ENCODE peak calls at places on chromosome 16, in ten cellular contexts. L is fibroblast of mammary gland, K is endothelial cell of umbilical vein, N is BJ, X is AG04449, M is transverse colon, T is retinal pigment epithelial cell, J is nephron progenitor cell, H is epithelial cell of proximal tubule, A is PC-9. O is an unnamed sample.

GRCh38 chr16:81928975-81929374 is 82.3 kb downstream of the SDR42E1 start:
- DNase-seq in L (no peak), K (no peak), N (no peak), X (no peak), M (no peak), T (no peak), J (no peak), H (no peak), A (no peak), O (peak; percentile 34)

GRCh38 chr16:24178496-24178895 is 77.6 kb upstream of the CACNG3 start:
- DNase-seq in L (no peak), K (no peak), N (no peak), X (no peak), M (no peak), T (no peak), J (peak; percentile 82), H (no peak), A (no peak), O (no peak)

GRCh38 chr16:74901606-74902005 is 83.3 kb downstream of the WDR59 start:
- DNase-seq in L (no peak), K (no peak), N (no peak), X (no peak), M (no peak), T (no peak), J (no peak), H (no peak), A (no peak), O (no peak)

GRCh38 chr16:53892155-53892554 is 188.2 kb downstream of the FTO start:
- DNase-seq in L (peak; percentile 74), K (peak; percentile 72), N (peak; percentile 13), X (peak; percentile 65), M (peak; percentile 52), T (no peak), J (peak; percentile 60), H (no peak), A (no peak), O (peak; percentile 24)

GRCh38 chr16:49016461-49016860 is 265.2 kb downstream of the CBLN1 start:
- DNase-seq in L (no peak), K (no peak), N (no peak), X (no peak), M (no peak), T (no peak), J (no peak), H (no peak), A (no peak), O (no peak)

GRCh38 chr16:62149646-62150045 is 113.4 kb upstream of the CDH8 start:
- DNase-seq in L (no peak), K (no peak), N (no peak), X (no peak), M (no peak), T (peak; percentile 88), J (no peak), H (no peak), A (no peak), O (no peak)

GRCh38 chr16:12958366-12958765 is 57.0 kb downstream of the SHISA9 start:
- DNase-seq in L (peak; percentile 17), K (no peak), N (no peak), X (no peak), M (no peak), T (no peak), J (no peak), H (no peak), A (no peak), O (no peak)

GRCh38 chr16:81493755-81494433 is 49.3 kb downstream of the CMIP start:
- DNase-seq in L (peak; percentile 92), K (peak; percentile 94), N (peak; percentile 69), X (peak; percentile 28), M (peak; percentile 71), T (peak; percentile 80), J (no peak), H (no peak), A (peak; percentile 96), O (no peak)

GRCh38 chr16:31386157-31386984 is 6.8 kb upstream of the ITGAD start:
- DNase-seq in L (peak; percentile 82), K (no peak), N (no peak), X (no peak), M (no peak), T (no peak), J (no peak), H (no peak), A (peak; percentile 92), O (peak; percentile 45)

GRCh38 chr16:31380201-31380600 is 12.9 kb upstream of the ITGAD start:
- DNase-seq in L (no peak), K (no peak), N (no peak), X (no peak), M (no peak), T (no peak), J (no peak), H (no peak), A (no peak), O (no peak)

GRCh38 chr16:31377210-31377903 is 15.8 kb upstream of the ITGAD start:
- DNase-seq in L (no peak), K (no peak), N (no peak), X (no peak), M (no peak), T (no peak), J (no peak), H (no peak), A (no peak), O (no peak)

GRCh38 chr16:31385680-31386079 is 7.5 kb upstream of the ITGAD start:
- DNase-seq in L (no peak), K (no peak), N (no peak), X (no peak), M (no peak), T (no peak), J (no peak), H (no peak), A (peak; percentile 88), O (no peak)

GRCh38 chr16:31382485-31383161 is 10.5 kb upstream of the ITGAD start:
- DNase-seq in L (peak; percentile 45), K (peak; percentile 35), N (no peak), X (no peak), M (peak; percentile 68), T (no peak), J (peak; percentile 77), H (no peak), A (no peak), O (peak; percentile 82)
- TF ChIP-seq CTCF in L (peak; percentile 69), K (peak; percentile 54), N (peak; percentile 83), X (peak; percentile 76), M (peak; percentile 58), T (peak; percentile 85), J (peak; percentile 78), H (peak; percentile 74), A (peak; percentile 86), O (peak; percentile 65)

DNA sequence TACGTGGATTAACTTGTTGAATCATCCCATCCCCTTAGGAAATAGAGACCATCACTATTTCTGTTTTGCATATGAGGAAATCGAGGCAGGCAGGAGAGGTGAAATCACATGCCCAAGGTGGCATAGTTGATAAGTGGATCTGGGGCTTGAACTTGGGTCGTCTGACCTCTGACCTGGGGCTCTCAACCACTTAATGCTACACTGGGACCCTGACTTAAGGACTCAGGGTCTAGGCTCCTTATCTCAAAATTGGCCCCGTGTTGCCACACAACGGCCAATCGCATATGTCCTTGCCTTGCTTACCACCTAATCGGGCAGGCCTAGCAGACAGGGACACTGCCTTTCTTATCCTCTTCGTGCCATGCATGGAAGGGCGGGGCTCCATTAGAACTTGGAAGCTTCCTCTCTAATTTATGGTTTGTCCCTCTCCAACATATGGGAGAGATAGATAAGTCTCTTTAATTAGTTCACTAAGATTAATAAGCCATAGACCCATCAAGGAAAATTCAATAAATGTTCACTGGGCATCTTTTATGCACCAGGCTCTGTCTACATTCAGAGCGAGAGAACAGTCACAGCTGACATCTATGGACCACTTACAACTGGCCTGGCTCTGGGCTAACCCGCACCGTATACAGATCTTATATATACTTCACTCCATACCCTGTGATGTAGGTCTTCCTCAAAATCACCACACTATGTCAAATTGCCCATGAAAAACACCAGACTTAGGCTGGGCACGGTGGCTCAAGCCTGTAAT is 35.0 kb downstream of the CDH1 start:
- DNase-seq in L (no peak), K (no peak), N (no peak), X (no peak), M (no peak), T (no peak), J (no peak), H (no peak), A (no peak), O (no peak)
- TF ChIP-seq CTCF in L (no peak), K (no peak), N (no peak), X (no peak), M (no peak), T (no peak), J (no peak), H (no peak), A (no peak), O (no peak)

GRCh38 chr16:67409631-67410030 is 6.6 kb downstream of the ZDHHC1 start:
- DNase-seq in L (no peak), K (no peak), N (no peak), X (no peak), M (no peak), T (no peak), J (no peak), H (no peak), A (no peak), O (no peak)

GRCh38 chr16:67406111-67406593 is 10.1 kb downstream of the ZDHHC1 start:
- DNase-seq in L (peak; percentile 63), K (peak; percentile 30), N (no peak), X (no peak), M (no peak), T (no peak), J (no peak), H (no peak), A (no peak), O (no peak)

GRCh38 chr16:67407176-67407787 is 9.0 kb downstream of the ZDHHC1 start:
- DNase-seq in L (peak; percentile 63), K (no peak), N (no peak), X (no peak), M (no peak), T (no peak), J (no peak), H (no peak), A (no peak), O (no peak)

GRCh38 chr16:67406628-67407027 is 9.6 kb downstream of the ZDHHC1 start:
- DNase-seq in L (peak; percentile 94), K (peak; percentile 75), N (peak; percentile 78), X (peak; percentile 47), M (no peak), T (no peak), J (no peak), H (no peak), A (no peak), O (no peak)

DNA sequence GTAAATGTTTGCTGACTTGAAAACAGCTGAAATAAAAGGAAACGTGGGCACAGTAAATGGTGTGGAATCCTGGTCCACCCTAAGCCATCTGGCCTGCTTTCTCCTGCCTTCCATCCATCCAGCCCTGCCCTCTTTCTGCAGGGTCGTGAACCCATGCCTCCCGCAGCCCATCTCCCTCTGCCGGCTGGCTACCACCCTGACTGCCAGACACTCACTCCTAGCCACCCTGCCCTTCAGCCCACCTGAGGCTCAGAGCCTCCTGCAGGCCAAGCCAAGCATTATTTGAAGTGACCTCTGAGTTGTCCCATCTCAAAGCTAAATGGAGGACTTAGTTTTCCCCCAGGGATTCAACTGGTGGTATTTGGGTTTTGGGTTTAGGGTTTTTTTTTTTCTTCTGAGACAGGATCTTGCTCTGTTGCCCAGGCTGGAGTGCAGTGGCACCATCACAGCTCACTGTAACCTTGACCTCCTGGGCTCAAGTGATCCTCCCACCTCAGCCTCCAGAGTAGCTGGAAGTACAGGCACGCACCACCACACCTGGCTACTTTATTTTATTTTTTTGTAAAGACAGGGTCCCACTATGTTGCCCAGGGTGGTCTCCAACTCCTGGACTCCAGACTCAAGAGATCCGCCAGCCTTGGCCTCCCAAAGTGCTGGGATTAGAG is 8.4 kb downstream of the ZDHHC1 start:
- DNase-seq in L (no peak), K (no peak), N (no peak), X (no peak), M (no peak), T (no peak), J (no peak), H (no peak), A (no peak), O (no peak)
- TF ChIP-seq CTCF in L (peak; percentile 1), K (no peak), N (no peak), X (no peak), M (no peak), T (no peak), J (no peak), H (no peak), A (no peak), O (no peak)

GRCh38 chr16:1151424-1152122 is 1.3 kb upstream of the CACNA1H start:
- DNase-seq in L (no peak), K (no peak), N (no peak), X (no peak), M (no peak), T (no peak), J (no peak), H (no peak), A (no peak), O (peak; percentile 47)

GRCh38 chr16:1152123-1152638 is 725 bp upstream of the CACNA1H start:
- DNase-seq in L (no peak), K (no peak), N (no peak), X (no peak), M (no peak), T (no peak), J (peak; percentile 63), H (no peak), A (no peak), O (no peak)

GRCh38 chr16:1154291-1154886 is 1.5 kb downstream of the CACNA1H start:
- DNase-seq in L (no peak), K (no peak), N (no peak), X (no peak), M (no peak), T (no peak), J (peak; percentile 38), H (no peak), A (no peak), O (no peak)

GRCh38 chr16:1153480-1154160 is 714 bp downstream of the CACNA1H start:
- DNase-seq in L (no peak), K (no peak), N (no peak), X (no peak), M (no peak), T (no peak), J (peak; percentile 46), H (no peak), A (no peak), O (no peak)

DNA sequence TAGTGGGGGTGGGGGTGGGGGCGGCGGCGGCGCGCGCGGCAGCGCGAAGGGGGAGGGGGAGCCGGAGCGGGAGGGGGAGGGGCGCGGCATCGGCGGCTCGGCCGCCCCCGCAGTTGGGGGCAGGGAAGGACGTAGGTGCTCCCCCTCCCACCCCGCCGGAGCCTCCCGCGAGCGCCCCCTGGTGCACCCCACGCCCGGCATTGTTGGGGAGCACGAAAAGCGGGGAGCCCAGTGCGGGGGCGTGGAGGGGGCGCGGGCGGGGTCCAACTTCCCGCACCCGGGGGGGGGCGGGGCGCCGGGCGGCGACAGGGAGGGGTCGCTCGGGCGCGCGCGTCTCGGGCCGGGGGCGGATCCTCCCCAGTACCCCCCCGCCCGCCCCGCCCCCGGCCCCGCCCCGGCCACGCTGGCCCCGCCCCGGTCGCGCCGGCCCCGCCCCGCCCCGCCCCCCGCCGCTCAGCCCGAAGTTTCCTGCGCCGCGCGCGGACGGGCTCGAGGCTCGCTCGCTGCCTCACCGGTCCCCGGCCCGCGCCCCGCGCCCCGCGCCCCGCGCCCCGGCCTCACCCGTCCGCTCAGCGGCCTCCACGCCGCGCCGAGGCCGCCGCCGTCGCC is at the start of gene CACNA1H:
- DNase-seq in L (no peak), K (no peak), N (no peak), X (no peak), M (no peak), T (no peak), J (peak; percentile 80), H (no peak), A (no peak), O (peak; percentile 78)
- TF ChIP-seq CTCF in L (no peak), K (no peak), N (peak; percentile 22), X (no peak), M (no peak), T (no peak), J (peak; percentile 23), H (no peak), A (no peak), O (no peak)

O was measured in GM20000.